ENCODE peak calls at places on chromosome 12, in six cellular contexts. One of them, this sample, is unnamed.

GRCh38 chr12:60689137-60689536 is 1093.3 kb downstream of the SLC16A7 start:
- DNase-seq in H9: peak
- DNase-seq in hepatocyte: no peak
- DNase-seq in fibroblast of lung: no peak
- DNase-seq in mesendoderm: peak
- DNase-seq in SK-N-SH: no peak
- DNase-seq in this sample: no peak

GRCh38 chr12:21301-22189 is 45.0 kb upstream of the IQSEC3 start:
- DNase-seq in H9: no peak
- DNase-seq in hepatocyte: no peak
- DNase-seq in fibroblast of lung: no peak
- DNase-seq in mesendoderm: no peak
- DNase-seq in SK-N-SH: no peak
- DNase-seq in this sample: no peak

GRCh38 chr12:53476769-53477209 is 22.5 kb downstream of the MAP3K12 start:
- DNase-seq in H9: no peak
- DNase-seq in hepatocyte: no peak
- DNase-seq in fibroblast of lung: no peak
- DNase-seq in mesendoderm: peak
- DNase-seq in SK-N-SH: peak
- DNase-seq in this sample: peak

GRCh38 chr12:113287899-113288282 is 47.0 kb downstream of the SLC8B1 start:
- DNase-seq in H9: no peak
- DNase-seq in hepatocyte: no peak
- DNase-seq in fibroblast of lung: no peak
- DNase-seq in mesendoderm: no peak
- DNase-seq in SK-N-SH: no peak
- DNase-seq in this sample: no peak

GRCh38 chr12:70243510-70244331 is 488 bp downstream of the CNOT2 start:
- DNase-seq in H9: peak
- DNase-seq in hepatocyte: peak
- DNase-seq in fibroblast of lung: peak
- DNase-seq in mesendoderm: peak
- DNase-seq in SK-N-SH: peak
- DNase-seq in this sample: peak

GRCh38 chr12:92942905-92943304 is 13.8 kb upstream of the EEA1 start:
- DNase-seq in H9: no peak
- DNase-seq in hepatocyte: no peak
- DNase-seq in fibroblast of lung: peak
- DNase-seq in mesendoderm: no peak
- DNase-seq in SK-N-SH: no peak
- DNase-seq in this sample: peak

GRCh38 chr12:76470028-76470939 is 89.3 kb downstream of the OSBPL8 start:
- DNase-seq in H9: no peak
- DNase-seq in hepatocyte: peak
- DNase-seq in fibroblast of lung: peak
- DNase-seq in mesendoderm: peak
- DNase-seq in SK-N-SH: peak
- DNase-seq in this sample: peak

GRCh38 chr12:116534341-116535121 is 24.6 kb upstream of the MAP1LC3B2 start:
- DNase-seq in H9: peak
- DNase-seq in hepatocyte: peak
- DNase-seq in fibroblast of lung: peak
- DNase-seq in mesendoderm: peak
- DNase-seq in SK-N-SH: peak
- DNase-seq in this sample: peak

GRCh38 chr12:52521175-52521574 is 981 bp upstream of the KRT5 start:
- DNase-seq in H9: peak
- DNase-seq in hepatocyte: peak
- DNase-seq in fibroblast of lung: peak
- DNase-seq in mesendoderm: peak
- DNase-seq in SK-N-SH: no peak
- DNase-seq in this sample: no peak

DNA sequence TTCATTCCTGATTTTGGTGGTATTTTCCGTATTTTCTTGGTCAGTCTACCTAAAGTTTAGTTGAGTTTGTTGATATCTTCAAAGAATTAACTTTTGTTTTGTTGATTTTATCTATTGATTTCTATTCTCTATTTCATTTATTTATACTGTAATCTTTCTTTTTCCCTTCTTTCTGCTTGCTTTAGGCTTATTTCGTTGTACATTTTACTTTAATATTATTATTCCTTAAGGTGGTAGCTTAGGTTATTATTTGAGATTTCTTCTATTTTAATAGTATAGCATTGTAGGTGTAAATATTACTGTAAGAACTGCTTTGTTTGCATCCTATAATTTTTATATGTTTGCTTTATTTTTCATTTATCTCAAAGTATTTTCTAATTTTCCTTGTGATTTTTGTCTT is 21.4 kb upstream of the KLRF1 start:
- DNase-seq in H9: no peak
- DNase-seq in hepatocyte: no peak
- DNase-seq in fibroblast of lung: no peak
- DNase-seq in mesendoderm: no peak
- DNase-seq in SK-N-SH: no peak
- DNase-seq in this sample: no peak
- H3K27ac ChIP-seq in H9: no peak
- H3K27ac ChIP-seq in hepatocyte: no peak
- H3K27ac ChIP-seq in fibroblast of lung: no peak
- H3K27ac ChIP-seq in mesendoderm: no peak
- H3K27ac ChIP-seq in SK-N-SH: no peak
- H3K27ac ChIP-seq in this sample: no peak

GRCh38 chr12:124906606-124907261 is 7.7 kb downstream of the UBC start:
- DNase-seq in H9: peak
- DNase-seq in hepatocyte: peak
- DNase-seq in fibroblast of lung: peak
- DNase-seq in mesendoderm: peak
- DNase-seq in SK-N-SH: peak
- DNase-seq in this sample: peak

GRCh38 chr12:124902916-124903315 is 11.5 kb downstream of the UBC start:
- DNase-seq in H9: no peak
- DNase-seq in hepatocyte: no peak
- DNase-seq in fibroblast of lung: no peak
- DNase-seq in mesendoderm: no peak
- DNase-seq in SK-N-SH: no peak
- DNase-seq in this sample: no peak

GRCh38 chr12:124901003-124901402 is 13.4 kb downstream of the UBC start:
- DNase-seq in H9: no peak
- DNase-seq in hepatocyte: no peak
- DNase-seq in fibroblast of lung: no peak
- DNase-seq in mesendoderm: no peak
- DNase-seq in SK-N-SH: no peak
- DNase-seq in this sample: no peak

GRCh38 chr12:124909831-124910560 is 4.5 kb downstream of the UBC start:
- DNase-seq in H9: no peak
- DNase-seq in hepatocyte: peak
- DNase-seq in fibroblast of lung: peak
- DNase-seq in mesendoderm: no peak
- DNase-seq in SK-N-SH: no peak
- DNase-seq in this sample: peak

GRCh38 chr12:124904306-124905098 is 9.9 kb downstream of the UBC start:
- DNase-seq in H9: peak
- DNase-seq in hepatocyte: peak
- DNase-seq in fibroblast of lung: peak
- DNase-seq in mesendoderm: peak
- DNase-seq in SK-N-SH: peak
- DNase-seq in this sample: peak
- H3K4me2 ChIP-seq in H9: no peak
- H3K4me2 ChIP-seq in hepatocyte: peak
- H3K4me2 ChIP-seq in fibroblast of lung: peak
- H3K4me2 ChIP-seq in mesendoderm: no peak
- H3K4me2 ChIP-seq in SK-N-SH: peak
- H3K4me2 ChIP-seq in this sample: peak

DNA sequence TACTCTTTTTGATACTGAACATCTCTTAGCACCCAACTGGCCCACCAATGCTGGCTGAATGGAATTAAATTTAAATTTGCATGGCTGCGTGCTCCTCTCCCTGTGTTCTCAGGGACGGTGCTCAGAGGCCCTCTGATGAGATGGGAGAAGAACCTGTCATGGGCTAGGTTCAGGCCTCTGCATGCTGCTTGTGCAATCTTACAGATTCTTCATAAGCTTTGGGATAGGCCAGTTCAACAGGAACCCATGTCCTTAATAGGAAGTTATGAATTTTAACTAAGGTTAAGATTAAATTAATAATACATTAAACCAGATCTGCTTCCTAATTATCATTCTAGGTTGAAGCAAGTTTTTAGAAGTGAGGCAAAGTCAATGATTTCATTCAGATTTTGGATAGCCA is 119.7 kb upstream of the LRIG3 start:
- DNase-seq in H9: no peak
- DNase-seq in hepatocyte: no peak
- DNase-seq in fibroblast of lung: peak
- DNase-seq in mesendoderm: no peak
- DNase-seq in SK-N-SH: no peak
- DNase-seq in this sample: peak
- H3K27ac ChIP-seq in H9: no peak
- H3K27ac ChIP-seq in hepatocyte: no peak
- H3K27ac ChIP-seq in fibroblast of lung: peak
- H3K27ac ChIP-seq in mesendoderm: no peak
- H3K27ac ChIP-seq in SK-N-SH: no peak
- H3K27ac ChIP-seq in this sample: peak

DNA sequence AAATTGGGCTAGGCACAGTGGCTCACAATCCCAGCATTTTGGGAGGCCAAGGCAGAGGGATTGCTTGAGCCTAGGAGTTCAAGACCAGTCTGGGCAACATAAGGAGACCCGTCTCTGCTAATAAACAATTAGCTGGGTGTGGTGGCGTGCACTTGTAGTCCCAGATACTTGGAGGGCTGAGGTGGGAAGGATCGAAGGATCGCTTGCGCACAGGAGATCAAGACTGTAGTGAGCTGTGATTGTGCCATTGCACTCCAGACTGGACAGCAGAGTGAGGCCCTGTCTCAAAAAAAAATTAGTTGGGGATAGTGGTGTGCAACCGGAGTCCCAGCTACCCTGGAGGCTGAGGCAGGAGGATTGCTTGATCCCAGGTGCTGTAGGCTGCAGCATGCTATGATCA is 38.7 kb upstream of the BCL7A start:
- DNase-seq in H9: no peak
- DNase-seq in hepatocyte: no peak
- DNase-seq in fibroblast of lung: no peak
- DNase-seq in mesendoderm: no peak
- DNase-seq in SK-N-SH: no peak
- DNase-seq in this sample: no peak
- H3K4me2 ChIP-seq in H9: no peak
- H3K4me2 ChIP-seq in hepatocyte: no peak
- H3K4me2 ChIP-seq in fibroblast of lung: no peak
- H3K4me2 ChIP-seq in mesendoderm: no peak
- H3K4me2 ChIP-seq in SK-N-SH: no peak
- H3K4me2 ChIP-seq in this sample: no peak

This sample was measured in GM23248.